ENCODE peak calls at places on chromosomes 2 and 18, in nine cellular contexts. S is astrocyte; A is endodermal cell; X is spleen; H is transverse colon; C is nephron progenitor cell; W is AG04450; Q is activated CD8-positive, alpha-beta T cell treated with anti-CD3 and anti-CD28 coated beads for 36 hours; Z is AG09309. K is an unnamed sample.

GRCh38 chr18:48736316-48736715 is 197.5 kb downstream of the CTIF start:
- DNase-seq in S (no peak), X (no peak), Q (no peak), H (no peak), W (no peak), A (no peak), C (no peak), Z (no peak), K (no peak)

GRCh38 chr2:108413731-108414130 is 35.3 kb upstream of the GCC2 start:
- DNase-seq in A (no peak), X (no peak), Z (no peak), S (no peak), C (no peak), H (no peak), Q (no peak), W (no peak), K (no peak)

GRCh38 chr2:38528008-38528442 is 74.7 kb downstream of the HNRNPLL start:
- DNase-seq in X (peak), A (peak), Z (no peak), H (no peak), W (no peak), Q (peak), C (peak), S (peak), K (peak)

GRCh38 chr2:157874997-157875719 is 972 bp downstream of the ACVR1 start:
- DNase-seq in X (peak), H (peak), A (peak), W (peak), C (peak), Z (peak), S (peak), Q (peak), K (no peak)

GRCh38 chr2:238570391-238570790 is 143.7 kb downstream of the ASB1 start:
- DNase-seq in C (no peak), W (no peak), H (no peak), A (no peak), Z (no peak), Q (no peak), S (no peak), X (peak), K (no peak)

GRCh38 chr18:37407571-37407970 is 158.0 kb downstream of the CELF4 start:
- DNase-seq in H (no peak), X (no peak), W (no peak), Q (no peak), Z (no peak), S (no peak), A (no peak), C (no peak), K (no peak)

GRCh38 chr18:57134564-57135211 is 12.2 kb upstream of the BOD1L2 start:
- DNase-seq in C (no peak), Z (no peak), W (no peak), X (no peak), S (no peak), H (no peak), Q (no peak), A (peak), K (no peak)

GRCh38 chr2:152320166-152320565 is 14.8 kb upstream of the FMNL2 start:
- DNase-seq in Q (no peak), C (no peak), S (peak), Z (no peak), W (no peak), H (no peak), X (no peak), A (no peak), K (no peak)

GRCh38 chr2:132562245-132562644 is 107.8 kb downstream of the LYPD1 start:
- DNase-seq in Q (no peak), X (no peak), H (no peak), A (peak), C (no peak), Z (no peak), S (peak), W (no peak), K (no peak)

GRCh38 chr2:215410932-215411285 is 25.0 kb downstream of the FN1 start:
- DNase-seq in A (no peak), W (peak), Z (peak), X (no peak), S (peak), Q (no peak), C (no peak), H (no peak), K (no peak)

GRCh38 chr2:54879037-54879436 is 155.6 kb downstream of the EML6 start:
- DNase-seq in W (no peak), C (no peak), S (no peak), Q (no peak), A (no peak), H (no peak), X (no peak), Z (no peak), K (no peak)

DNA sequence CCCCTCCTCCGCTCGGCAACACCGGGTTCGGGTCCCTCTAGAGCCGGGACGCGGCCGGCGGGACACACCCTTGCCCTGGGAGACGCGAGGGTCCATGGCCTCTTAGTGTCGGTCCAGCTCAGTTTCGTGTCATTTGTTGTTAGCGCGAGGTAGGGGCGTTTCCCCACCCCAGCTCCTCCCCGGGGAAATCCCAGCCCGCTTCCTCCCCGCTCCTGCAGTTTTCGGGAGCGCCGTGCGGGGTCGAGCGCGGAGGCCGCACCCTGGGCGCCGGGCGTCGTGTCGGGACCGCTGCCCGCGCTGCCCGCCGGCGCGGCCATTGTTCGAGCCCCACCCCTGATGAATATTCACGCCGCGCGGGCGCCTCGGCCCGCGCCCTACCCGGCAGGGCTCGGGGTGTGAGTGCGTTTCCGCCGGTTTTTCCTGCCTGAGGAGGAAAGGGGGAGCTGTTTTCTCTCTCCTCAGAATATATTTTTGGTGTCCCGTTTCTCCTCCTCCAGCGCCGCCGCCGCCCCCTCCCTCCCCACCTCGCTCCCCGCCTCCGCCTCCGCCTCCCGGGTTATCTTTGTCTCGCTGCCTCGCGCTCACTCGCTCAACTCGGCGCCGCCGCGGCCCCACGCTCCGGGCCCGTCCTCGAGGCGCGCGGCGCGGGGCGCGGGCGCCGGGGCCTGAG is at the start of gene MAP4K4:
- DNase-seq in S (peak), A (peak), C (peak), Z (peak), Q (peak), W (peak), X (peak), H (peak), K (peak)
- TF ChIP-seq CTCF in S (no peak), A (peak), C (peak), Z (peak), Q (no peak), W (peak), X (no peak), H (no peak), K (no peak)

GRCh38 chr2:28457237-28457636 is 38.6 kb upstream of the PLB1 start:
- DNase-seq in C (no peak), S (no peak), H (no peak), A (peak), Z (no peak), W (no peak), X (no peak), Q (no peak), K (no peak)
- TF ChIP-seq CTCF in C (no peak), S (no peak), H (no peak), A (peak), Z (no peak), W (no peak), X (no peak), Q (no peak), K (no peak)

GRCh38 chr2:35410431-35411061 is 945.0 kb upstream of the CRIM1 start:
- DNase-seq in H (peak), Z (peak), X (peak), Q (peak), W (no peak), C (peak), S (peak), A (peak), K (peak)
- TF ChIP-seq CTCF in H (peak), Z (peak), X (peak), Q (peak), W (peak), C (peak), S (peak), A (peak), K (peak)

GRCh38 chr2:183803596-183803995 is 679.4 kb downstream of the NUP35 start:
- DNase-seq in H (no peak), C (no peak), Z (no peak), A (no peak), X (no peak), W (no peak), Q (no peak), S (no peak), K (no peak)

GRCh38 chr2:183799761-183800160 is 675.5 kb downstream of the NUP35 start:
- DNase-seq in H (no peak), C (no peak), X (no peak), Q (no peak), A (no peak), Z (no peak), S (no peak), W (no peak), K (no peak)
- TF ChIP-seq CTCF in H (no peak), C (no peak), X (no peak), Q (no peak), A (no peak), Z (no peak), S (no peak), W (no peak), K (no peak)

DNA sequence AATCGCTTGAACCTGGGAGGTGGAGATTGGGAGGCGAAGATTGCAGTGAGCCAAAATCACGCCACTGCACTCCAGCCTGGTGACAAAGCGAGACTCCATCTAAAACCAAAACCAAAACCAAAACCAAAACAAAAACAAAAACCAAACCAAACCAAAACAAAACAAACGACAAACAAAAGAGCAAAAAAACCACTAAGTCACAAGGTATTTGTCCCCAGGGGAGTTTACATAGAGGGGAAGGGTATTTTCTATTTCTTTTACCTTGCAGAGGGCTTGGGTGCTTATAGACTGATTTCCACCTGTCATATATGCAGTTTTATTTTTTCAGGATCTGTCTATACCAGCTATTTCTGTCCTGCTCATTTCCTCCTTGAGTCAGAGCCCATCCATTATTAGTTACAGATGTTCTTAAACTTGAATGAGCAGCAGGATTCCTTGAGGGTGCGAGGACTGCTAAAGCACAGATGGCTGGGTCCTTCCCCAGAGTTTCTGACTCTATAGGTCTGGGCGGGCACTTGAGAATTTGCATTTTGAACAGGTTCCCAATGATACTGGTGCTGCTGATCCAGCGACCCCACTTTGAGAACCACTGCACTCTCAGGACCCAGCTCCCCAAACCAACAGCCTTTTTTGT is 102.2 kb upstream of the UXS1 start:
- DNase-seq in W (no peak), A (no peak), S (no peak), Z (no peak), H (no peak), C (no peak), X (no peak), Q (no peak), K (no peak)
- TF ChIP-seq CTCF in W (no peak), A (no peak), S (no peak), Z (no peak), H (no peak), C (no peak), X (no peak), Q (no peak), K (no peak)